ENCODE peak calls at places on chromosomes 16 and 17, in four cellular contexts. N, U, M and B are unnamed samples.

GRCh38 chr17:57600092-57600491 is 145.0 kb downstream of the CCDC182 start:
- DNase-seq in N (peak; percentile 32), U (no peak), M (peak; percentile 65), B (no peak)

GRCh38 chr16:23357761-23358290 is 55.7 kb downstream of the SCNN1B start:
- DNase-seq in N (no peak), U (no peak), M (no peak), B (no peak)

GRCh38 chr17:40100669-40101366 is 429 bp upstream of the NR1D1 start:
- DNase-seq in N (peak; percentile 84), U (peak; percentile 89), M (peak; percentile 91), B (peak; percentile 92)

GRCh38 chr16:88977028-88977844 is at the start of gene CBFA2T3:
- DNase-seq in N (no peak), U (no peak), M (no peak), B (no peak)

GRCh38 chr16:24689128-24689527 is 40.3 kb upstream of the TNRC6A start:
- DNase-seq in N (no peak), U (no peak), M (no peak), B (no peak)

GRCh38 chr16:80084614-80085013 is 456.2 kb upstream of the DYNLRB2 start:
- DNase-seq in N (no peak), U (no peak), M (no peak), B (no peak)

GRCh38 chr16:28534542-28535373 is 4.0 kb downstream of the NUPR1 start:
- DNase-seq in N (no peak), U (no peak), M (peak; percentile 55), B (peak; percentile 7)

GRCh38 chr17:1649116-1649843 is 386 bp downstream of the RILP start:
- DNase-seq in N (peak; percentile 88), U (no peak), M (no peak), B (peak; percentile 64)

GRCh38 chr17:18235743-18236256 is 10.4 kb downstream of the LLGL1 start:
- DNase-seq in N (peak; percentile 40), U (no peak), M (no peak), B (peak; percentile 51)

GRCh38 chr16:70470927-70471341 is 16.5 kb downstream of the FCSK start:
- DNase-seq in N (no peak), U (no peak), M (no peak), B (no peak)

GRCh38 chr17:45101883-45102811 is 30.2 kb downstream of the PLCD3 start:
- DNase-seq in N (no peak), U (no peak), M (no peak), B (no peak)

GRCh38 chr17:68101992-68102758 is 66.6 kb downstream of the KPNA2 start:
- DNase-seq in N (no peak), U (no peak), M (peak; percentile 62), B (no peak)

GRCh38 chr17:61456688-61457225 is 4.5 kb downstream of the TBX4 start:
- DNase-seq in N (peak; percentile 23), U (no peak), M (peak; percentile 36), B (no peak)

GRCh38 chr17:2398655-2399571 is 1.9 kb downstream of the MNT start:
- DNase-seq in N (peak; percentile 57), U (peak; percentile 50), M (peak; percentile 72), B (peak; percentile 51)

GRCh38 chr17:81417049-81417878 is 22.0 kb downstream of the BAHCC1 start:
- DNase-seq in N (no peak), U (no peak), M (no peak), B (no peak)

GRCh38 chr16:48049832-48050231 is 106.0 kb downstream of the ABCC12 start:
- DNase-seq in N (no peak), U (no peak), M (no peak), B (no peak)

GRCh38 chr16:49531425-49531824 is 157.8 kb downstream of the C16orf78 start:
- DNase-seq in N (no peak), U (no peak), M (no peak), B (no peak)

GRCh38 chr16:56944954-56945839 is 13.3 kb downstream of the HERPUD1 start:
- DNase-seq in N (no peak), U (no peak), M (no peak), B (no peak)

GRCh38 chr17:81294512-81295030 is 536 bp downstream of the SLC38A10 start:
- DNase-seq in N (peak; percentile 38), U (no peak), M (no peak), B (no peak)

GRCh38 chr16:62516001-62516400 is 479.8 kb upstream of the CDH8 start:
- DNase-seq in N (no peak), U (no peak), M (no peak), B (no peak)

GRCh38 chr17:1071103-1071825 is 74.3 kb downstream of the TIMM22 start:
- DNase-seq in N (no peak), U (no peak), M (no peak), B (no peak)

GRCh38 chr16:51773051-51773450 is 622.0 kb upstream of the SALL1 start:
- DNase-seq in N (no peak), U (no peak), M (no peak), B (no peak)

GRCh38 chr16:68037820-68038597 is 14.9 kb downstream of the DUS2 start:
- DNase-seq in N (no peak), U (no peak), M (no peak), B (no peak)

GRCh38 chr17:879546-879945 is 97.4 kb downstream of the MRM3 start:
- DNase-seq in N (peak; percentile 37), U (peak; percentile 47), M (peak; percentile 64), B (no peak)

GRCh38 chr17:82490512-82491195 is 28.9 kb upstream of the FOXK2 start:
- DNase-seq in N (no peak), U (no peak), M (no peak), B (no peak)

GRCh38 chr17:30939059-30939689 is 17.4 kb downstream of the ADAP2 start:
- DNase-seq in N (no peak), U (no peak), M (no peak), B (no peak)

GRCh38 chr16:83273504-83274173 is 534.1 kb upstream of the HSBP1 start:
- DNase-seq in N (no peak), U (no peak), M (no peak), B (no peak)

GRCh38 chr17:49494937-49495841 is at the start of gene NGFR:
- DNase-seq in N (peak; percentile 62), U (peak; percentile 43), M (peak; percentile 71), B (no peak)

GRCh38 chr16:59604331-59604730 is 870.2 kb upstream of the GOT2 start:
- DNase-seq in N (no peak), U (no peak), M (no peak), B (peak; percentile 41)

DNA sequence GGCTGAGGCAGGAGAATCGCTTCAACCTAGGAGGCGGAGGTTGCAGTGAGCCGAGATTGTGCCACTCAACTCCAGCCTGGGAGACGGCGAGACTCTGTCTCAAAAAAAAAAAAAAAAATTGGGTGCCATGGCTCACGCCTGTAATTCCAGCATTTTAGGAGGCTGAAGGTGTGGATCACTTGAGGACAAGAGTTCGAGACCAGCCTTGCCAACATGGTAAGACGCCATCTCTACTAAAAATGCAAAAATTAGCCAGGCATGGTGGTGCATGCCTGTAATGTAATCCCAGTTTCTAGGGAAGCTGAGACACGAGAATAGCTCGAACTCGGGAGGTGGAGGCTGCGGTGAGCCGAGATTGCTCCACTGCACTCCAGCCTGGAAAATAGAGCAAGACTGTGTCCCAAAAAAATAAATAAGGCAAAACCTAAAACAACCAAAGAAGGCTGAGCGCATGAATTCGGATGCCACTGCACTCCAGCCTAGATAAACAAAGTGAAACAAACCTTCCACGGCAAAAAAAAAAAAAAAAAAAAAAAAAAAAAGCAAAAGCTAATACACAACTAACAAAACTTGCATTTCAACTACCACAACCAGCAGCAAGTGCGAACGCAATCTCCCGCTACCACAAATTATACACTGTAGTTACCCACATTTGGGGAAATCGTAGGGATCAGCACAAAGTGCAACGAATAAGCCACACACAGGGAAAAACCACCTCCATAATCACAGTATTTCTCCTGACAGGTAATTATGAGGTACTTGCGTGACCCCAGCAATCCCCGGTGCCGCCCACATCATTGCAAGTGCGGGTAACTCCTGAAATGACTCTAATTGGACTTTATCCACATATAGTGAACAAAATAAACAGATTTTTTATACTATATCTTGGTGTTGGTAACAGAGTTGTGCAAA is 25.6 kb downstream of the TEX14 start:
- DNase-seq in N (no peak), U (no peak), M (no peak), B (no peak)
- H3K4me3 ChIP-seq in N (peak overlapping the region; percentile 0), U (peak overlapping the region; percentile 54), M (no peak overlapping the region), B (no peak overlapping the region)

GRCh38 chr17:65593870-65594584 is 32.6 kb upstream of the AXIN2 start:
- DNase-seq in N (no peak), U (no peak), M (no peak), B (no peak)
- H3K4me3 ChIP-seq in N (peak overlapping the region; percentile 9), U (peak overlapping the region; percentile 34), M (peak overlapping the region; percentile 21), B (peak overlapping the region; percentile 18)

DNA sequence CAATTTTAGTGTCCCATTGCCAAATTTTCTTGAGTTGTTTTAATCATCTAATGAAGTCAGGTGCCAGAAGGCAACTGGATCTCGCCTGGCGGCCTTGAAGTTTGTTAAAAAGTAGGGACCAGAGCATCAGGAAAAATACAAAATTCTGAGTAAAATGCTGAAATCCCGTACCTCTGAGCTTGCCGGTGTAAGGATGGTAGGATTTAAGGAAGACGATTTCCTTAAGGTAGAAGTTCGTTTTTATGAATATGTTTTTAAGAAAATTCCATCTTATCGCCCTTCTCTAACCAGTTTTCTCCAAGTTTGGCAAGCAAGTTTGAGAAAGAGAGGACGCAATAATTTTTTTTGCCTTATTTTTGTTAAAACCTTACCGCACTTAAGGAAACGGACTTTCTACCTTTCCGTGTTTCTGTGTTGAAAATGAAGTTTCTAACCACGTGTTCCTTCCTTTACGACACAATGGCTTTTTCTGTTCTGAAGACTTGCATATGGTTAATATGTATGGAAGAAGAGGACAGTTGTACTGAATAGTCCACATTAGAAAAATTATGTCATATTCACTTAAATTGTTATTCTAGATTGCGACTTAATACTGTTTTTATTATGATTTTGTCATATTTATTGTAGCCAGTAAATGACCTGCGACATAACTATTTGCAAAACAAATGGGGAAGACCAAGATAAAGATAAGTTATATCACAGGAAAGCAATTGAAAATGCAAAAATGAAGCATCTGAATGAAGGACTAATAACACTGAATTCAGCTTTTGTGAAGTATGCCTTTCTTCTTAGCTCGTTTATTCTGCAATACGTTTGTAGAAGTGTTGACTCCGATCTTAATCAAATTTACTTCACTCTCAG is 886 bp downstream of the ATF7IP2 start:
- DNase-seq in N (no peak), U (no peak), M (no peak), B (no peak)
- H3K4me3 ChIP-seq in N (peak overlapping the region; percentile 67), U (peak overlapping the region; percentile 94), M (peak overlapping the region; percentile 90), B (peak overlapping the region; percentile 75)

DNA sequence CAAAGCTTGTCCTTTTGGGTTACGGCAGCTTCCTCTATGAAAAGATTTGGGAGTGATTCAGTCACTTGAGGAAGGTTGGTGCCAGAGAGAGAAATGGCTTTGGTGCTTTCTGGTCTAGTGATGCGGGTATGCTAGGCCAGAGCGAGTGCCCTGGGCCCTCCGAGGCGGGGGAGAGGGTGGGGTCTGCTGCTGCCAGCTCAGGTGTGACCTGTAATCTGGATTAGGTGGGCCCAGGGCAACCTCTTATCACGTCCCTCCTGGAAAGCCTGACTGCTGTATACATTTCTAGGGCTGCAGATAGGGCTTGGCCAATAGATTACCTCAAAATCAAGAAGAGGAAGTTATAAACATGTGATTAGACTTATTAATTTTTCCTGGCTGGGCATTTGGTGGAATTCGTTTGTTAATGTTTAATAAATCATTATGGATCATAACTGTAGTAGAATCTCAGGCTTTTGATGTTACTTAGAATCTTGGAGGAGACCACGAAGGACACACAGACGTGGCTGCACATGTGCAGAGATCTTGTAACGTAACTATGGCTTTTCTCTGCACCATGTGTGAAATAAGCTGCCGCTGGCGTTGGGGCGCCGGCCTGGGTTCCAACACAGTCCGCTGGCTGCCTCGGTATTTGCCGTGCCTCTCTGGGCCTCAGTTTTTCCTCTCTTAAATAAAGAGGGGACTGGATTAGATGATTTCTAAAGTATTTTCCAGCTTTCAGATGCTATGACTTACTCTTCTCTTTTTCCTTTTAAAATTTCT is 1.2 kb downstream of the IRF8 start:
- DNase-seq in N (no peak), U (no peak), M (no peak), B (no peak)
- H3K4me3 ChIP-seq in N (no peak overlapping the region), U (no peak overlapping the region), M (no peak overlapping the region), B (no peak overlapping the region)

GRCh38 chr16:26269663-26270062 is 577.9 kb downstream of the HS3ST4 start:
- DNase-seq in N (no peak), U (no peak), M (no peak), B (no peak)
- H3K4me3 ChIP-seq in N (no peak overlapping the region), U (no peak overlapping the region), M (no peak overlapping the region), B (no peak overlapping the region)